ENCODE peak calls at places on chromosome 6, in ten cellular contexts. One of them, this sample, is unnamed.
A peak's percentile ranks its signal among the peaks of the same experiment; 100 is the strongest.

GRCh38 chr6:7121704-7122241 is 14.0 kb downstream of the RREB1 start:
- DNase-seq in nephron progenitor cell: no peak
- DNase-seq in right lobe of liver: no peak
- DNase-seq in progenitor cell of endocrine pancreas: no peak
- DNase-seq in stimulated activated CD4-positive, alpha-beta T cell treated with anti-CD3 and anti-CD28 coated beads, Interleukin-4, amount 100 ng/mL, for 1 hour: no peak
- DNase-seq in T-helper 17 cell: no peak
- DNase-seq in posterior cingulate gyrus: no peak
- DNase-seq in activated naive CD4-positive, alpha-beta T cell: no peak
- DNase-seq in CD4-positive, CD25-positive, alpha-beta regulatory T cell: no peak
- DNase-seq in Daoy: no peak
- DNase-seq in this sample: no peak

GRCh38 chr6:79824231-79824630 is 123.1 kb downstream of the ELOVL4 start:
- DNase-seq in Daoy: no peak
- DNase-seq in right lobe of liver: no peak
- DNase-seq in progenitor cell of endocrine pancreas: no peak
- DNase-seq in CD4-positive, CD25-positive, alpha-beta regulatory T cell: no peak
- DNase-seq in activated naive CD4-positive, alpha-beta T cell: no peak
- DNase-seq in stimulated activated CD4-positive, alpha-beta T cell treated with anti-CD3 and anti-CD28 coated beads, Interleukin-4, amount 100 ng/mL, for 1 hour: no peak
- DNase-seq in nephron progenitor cell: no peak
- DNase-seq in T-helper 17 cell: no peak
- DNase-seq in posterior cingulate gyrus: no peak
- DNase-seq in this sample: no peak

GRCh38 chr6:170176621-170177382 is 114.1 kb downstream of the DLL1 start:
- DNase-seq in progenitor cell of endocrine pancreas: no peak
- DNase-seq in nephron progenitor cell: no peak
- DNase-seq in CD4-positive, CD25-positive, alpha-beta regulatory T cell: no peak
- DNase-seq in T-helper 17 cell: no peak
- DNase-seq in activated naive CD4-positive, alpha-beta T cell: no peak
- DNase-seq in right lobe of liver: no peak
- DNase-seq in stimulated activated CD4-positive, alpha-beta T cell treated with anti-CD3 and anti-CD28 coated beads, Interleukin-4, amount 100 ng/mL, for 1 hour: no peak
- DNase-seq in Daoy: peak; percentile 39
- DNase-seq in posterior cingulate gyrus: peak; percentile 90
- DNase-seq in this sample: no peak

GRCh38 chr6:139520321-139520768 is 145.9 kb upstream of the CITED2 start:
- DNase-seq in right lobe of liver: no peak
- DNase-seq in activated naive CD4-positive, alpha-beta T cell: no peak
- DNase-seq in stimulated activated CD4-positive, alpha-beta T cell treated with anti-CD3 and anti-CD28 coated beads, Interleukin-4, amount 100 ng/mL, for 1 hour: no peak
- DNase-seq in Daoy: no peak
- DNase-seq in CD4-positive, CD25-positive, alpha-beta regulatory T cell: no peak
- DNase-seq in nephron progenitor cell: no peak
- DNase-seq in progenitor cell of endocrine pancreas: no peak
- DNase-seq in T-helper 17 cell: no peak
- DNase-seq in posterior cingulate gyrus: no peak
- DNase-seq in this sample: no peak

GRCh38 chr6:33860706-33861474 is 57.1 kb upstream of the MLN start:
- DNase-seq in Daoy: no peak
- DNase-seq in right lobe of liver: no peak
- DNase-seq in CD4-positive, CD25-positive, alpha-beta regulatory T cell: no peak
- DNase-seq in nephron progenitor cell: no peak
- DNase-seq in activated naive CD4-positive, alpha-beta T cell: peak; percentile 12
- DNase-seq in progenitor cell of endocrine pancreas: no peak
- DNase-seq in stimulated activated CD4-positive, alpha-beta T cell treated with anti-CD3 and anti-CD28 coated beads, Interleukin-4, amount 100 ng/mL, for 1 hour: no peak
- DNase-seq in posterior cingulate gyrus: no peak
- DNase-seq in T-helper 17 cell: no peak
- DNase-seq in this sample: no peak

GRCh38 chr6:170236131-170236851 is 54.6 kb downstream of the DLL1 start:
- DNase-seq in stimulated activated CD4-positive, alpha-beta T cell treated with anti-CD3 and anti-CD28 coated beads, Interleukin-4, amount 100 ng/mL, for 1 hour: no peak
- DNase-seq in T-helper 17 cell: no peak
- DNase-seq in posterior cingulate gyrus: peak; percentile 38
- DNase-seq in nephron progenitor cell: peak; percentile 0
- DNase-seq in Daoy: no peak
- DNase-seq in activated naive CD4-positive, alpha-beta T cell: no peak
- DNase-seq in right lobe of liver: no peak
- DNase-seq in progenitor cell of endocrine pancreas: no peak
- DNase-seq in CD4-positive, CD25-positive, alpha-beta regulatory T cell: no peak
- DNase-seq in this sample: no peak

GRCh38 chr6:65170273-65170672 is 536.8 kb downstream of the EYS start:
- DNase-seq in progenitor cell of endocrine pancreas: no peak
- DNase-seq in Daoy: no peak
- DNase-seq in activated naive CD4-positive, alpha-beta T cell: no peak
- DNase-seq in stimulated activated CD4-positive, alpha-beta T cell treated with anti-CD3 and anti-CD28 coated beads, Interleukin-4, amount 100 ng/mL, for 1 hour: no peak
- DNase-seq in right lobe of liver: no peak
- DNase-seq in posterior cingulate gyrus: no peak
- DNase-seq in CD4-positive, CD25-positive, alpha-beta regulatory T cell: no peak
- DNase-seq in T-helper 17 cell: no peak
- DNase-seq in nephron progenitor cell: no peak
- DNase-seq in this sample: no peak

GRCh38 chr6:125197795-125198269 is 44.3 kb downstream of the TPD52L1 start:
- DNase-seq in T-helper 17 cell: no peak
- DNase-seq in stimulated activated CD4-positive, alpha-beta T cell treated with anti-CD3 and anti-CD28 coated beads, Interleukin-4, amount 100 ng/mL, for 1 hour: no peak
- DNase-seq in right lobe of liver: peak; percentile 43
- DNase-seq in progenitor cell of endocrine pancreas: no peak
- DNase-seq in activated naive CD4-positive, alpha-beta T cell: no peak
- DNase-seq in CD4-positive, CD25-positive, alpha-beta regulatory T cell: no peak
- DNase-seq in posterior cingulate gyrus: no peak
- DNase-seq in nephron progenitor cell: peak; percentile 28
- DNase-seq in Daoy: peak; percentile 24
- DNase-seq in this sample: no peak

GRCh38 chr6:128425855-128426254 is 94.5 kb downstream of the PTPRK start:
- DNase-seq in Daoy: no peak
- DNase-seq in posterior cingulate gyrus: no peak
- DNase-seq in right lobe of liver: no peak
- DNase-seq in progenitor cell of endocrine pancreas: no peak
- DNase-seq in activated naive CD4-positive, alpha-beta T cell: no peak
- DNase-seq in stimulated activated CD4-positive, alpha-beta T cell treated with anti-CD3 and anti-CD28 coated beads, Interleukin-4, amount 100 ng/mL, for 1 hour: no peak
- DNase-seq in T-helper 17 cell: no peak
- DNase-seq in CD4-positive, CD25-positive, alpha-beta regulatory T cell: no peak
- DNase-seq in nephron progenitor cell: no peak
- DNase-seq in this sample: no peak

GRCh38 chr6:2132416-2132815 is 113.0 kb downstream of the GMDS start:
- DNase-seq in right lobe of liver: no peak
- DNase-seq in progenitor cell of endocrine pancreas: no peak
- DNase-seq in T-helper 17 cell: no peak
- DNase-seq in activated naive CD4-positive, alpha-beta T cell: no peak
- DNase-seq in nephron progenitor cell: no peak
- DNase-seq in stimulated activated CD4-positive, alpha-beta T cell treated with anti-CD3 and anti-CD28 coated beads, Interleukin-4, amount 100 ng/mL, for 1 hour: no peak
- DNase-seq in posterior cingulate gyrus: no peak
- DNase-seq in CD4-positive, CD25-positive, alpha-beta regulatory T cell: no peak
- DNase-seq in Daoy: no peak
- DNase-seq in this sample: no peak

GRCh38 chr6:11491998-11492397 is 45.6 kb upstream of the TMEM170B start:
- DNase-seq in posterior cingulate gyrus: no peak
- DNase-seq in right lobe of liver: no peak
- DNase-seq in T-helper 17 cell: no peak
- DNase-seq in CD4-positive, CD25-positive, alpha-beta regulatory T cell: no peak
- DNase-seq in Daoy: no peak
- DNase-seq in progenitor cell of endocrine pancreas: no peak
- DNase-seq in nephron progenitor cell: no peak
- DNase-seq in stimulated activated CD4-positive, alpha-beta T cell treated with anti-CD3 and anti-CD28 coated beads, Interleukin-4, amount 100 ng/mL, for 1 hour: no peak
- DNase-seq in activated naive CD4-positive, alpha-beta T cell: no peak
- DNase-seq in this sample: no peak

GRCh38 chr6:154222716-154223115 is 133.9 kb downstream of the IPCEF1 start:
- DNase-seq in nephron progenitor cell: no peak
- DNase-seq in stimulated activated CD4-positive, alpha-beta T cell treated with anti-CD3 and anti-CD28 coated beads, Interleukin-4, amount 100 ng/mL, for 1 hour: no peak
- DNase-seq in CD4-positive, CD25-positive, alpha-beta regulatory T cell: no peak
- DNase-seq in activated naive CD4-positive, alpha-beta T cell: no peak
- DNase-seq in Daoy: no peak
- DNase-seq in progenitor cell of endocrine pancreas: no peak
- DNase-seq in posterior cingulate gyrus: no peak
- DNase-seq in T-helper 17 cell: no peak
- DNase-seq in right lobe of liver: no peak
- DNase-seq in this sample: no peak

GRCh38 chr6:32659856-32660595 is 6.4 kb downstream of the HLA-DQB1 start:
- DNase-seq in CD4-positive, CD25-positive, alpha-beta regulatory T cell: no peak
- DNase-seq in posterior cingulate gyrus: no peak
- DNase-seq in right lobe of liver: no peak
- DNase-seq in nephron progenitor cell: no peak
- DNase-seq in progenitor cell of endocrine pancreas: no peak
- DNase-seq in activated naive CD4-positive, alpha-beta T cell: no peak
- DNase-seq in stimulated activated CD4-positive, alpha-beta T cell treated with anti-CD3 and anti-CD28 coated beads, Interleukin-4, amount 100 ng/mL, for 1 hour: no peak
- DNase-seq in T-helper 17 cell: no peak
- DNase-seq in Daoy: no peak
- DNase-seq in this sample: no peak

GRCh38 chr6:157632821-157633220 is 190.2 kb upstream of the SNX9 start:
- DNase-seq in progenitor cell of endocrine pancreas: no peak
- DNase-seq in nephron progenitor cell: no peak
- DNase-seq in Daoy: peak; percentile 54
- DNase-seq in right lobe of liver: no peak
- DNase-seq in CD4-positive, CD25-positive, alpha-beta regulatory T cell: no peak
- DNase-seq in T-helper 17 cell: no peak
- DNase-seq in posterior cingulate gyrus: no peak
- DNase-seq in activated naive CD4-positive, alpha-beta T cell: no peak
- DNase-seq in stimulated activated CD4-positive, alpha-beta T cell treated with anti-CD3 and anti-CD28 coated beads, Interleukin-4, amount 100 ng/mL, for 1 hour: no peak
- DNase-seq in this sample: no peak

GRCh38 chr6:25232478-25232877 is 46.7 kb upstream of the CARMIL1 start:
- DNase-seq in CD4-positive, CD25-positive, alpha-beta regulatory T cell: no peak
- DNase-seq in activated naive CD4-positive, alpha-beta T cell: no peak
- DNase-seq in posterior cingulate gyrus: peak; percentile 95
- DNase-seq in nephron progenitor cell: peak; percentile 16
- DNase-seq in progenitor cell of endocrine pancreas: no peak
- DNase-seq in stimulated activated CD4-positive, alpha-beta T cell treated with anti-CD3 and anti-CD28 coated beads, Interleukin-4, amount 100 ng/mL, for 1 hour: no peak
- DNase-seq in right lobe of liver: no peak
- DNase-seq in T-helper 17 cell: no peak
- DNase-seq in Daoy: no peak
- DNase-seq in this sample: no peak

GRCh38 chr6:34791842-34792604 is at the start of gene BLTP3A:
- DNase-seq in CD4-positive, CD25-positive, alpha-beta regulatory T cell: peak; percentile 64
- DNase-seq in Daoy: peak; percentile 87
- DNase-seq in right lobe of liver: peak; percentile 80
- DNase-seq in nephron progenitor cell: peak; percentile 85
- DNase-seq in progenitor cell of endocrine pancreas: peak; percentile 56
- DNase-seq in activated naive CD4-positive, alpha-beta T cell: peak; percentile 52
- DNase-seq in T-helper 17 cell: peak; percentile 58
- DNase-seq in posterior cingulate gyrus: peak; percentile 94
- DNase-seq in stimulated activated CD4-positive, alpha-beta T cell treated with anti-CD3 and anti-CD28 coated beads, Interleukin-4, amount 100 ng/mL, for 1 hour: peak; percentile 80
- DNase-seq in this sample: peak; percentile 58

GRCh38 chr6:158205220-158205944 is 37.2 kb downstream of the GTF2H5 start:
- DNase-seq in nephron progenitor cell: no peak
- DNase-seq in stimulated activated CD4-positive, alpha-beta T cell treated with anti-CD3 and anti-CD28 coated beads, Interleukin-4, amount 100 ng/mL, for 1 hour: no peak
- DNase-seq in progenitor cell of endocrine pancreas: no peak
- DNase-seq in right lobe of liver: no peak
- DNase-seq in T-helper 17 cell: no peak
- DNase-seq in CD4-positive, CD25-positive, alpha-beta regulatory T cell: no peak
- DNase-seq in Daoy: no peak
- DNase-seq in posterior cingulate gyrus: no peak
- DNase-seq in activated naive CD4-positive, alpha-beta T cell: no peak
- DNase-seq in this sample: no peak

GRCh38 chr6:48825501-48826317 is 637.3 kb downstream of the MMUT start:
- DNase-seq in CD4-positive, CD25-positive, alpha-beta regulatory T cell: no peak
- DNase-seq in posterior cingulate gyrus: no peak
- DNase-seq in T-helper 17 cell: no peak
- DNase-seq in Daoy: peak; percentile 48
- DNase-seq in right lobe of liver: no peak
- DNase-seq in progenitor cell of endocrine pancreas: no peak
- DNase-seq in stimulated activated CD4-positive, alpha-beta T cell treated with anti-CD3 and anti-CD28 coated beads, Interleukin-4, amount 100 ng/mL, for 1 hour: no peak
- DNase-seq in activated naive CD4-positive, alpha-beta T cell: no peak
- DNase-seq in nephron progenitor cell: no peak
- DNase-seq in this sample: no peak

GRCh38 chr6:65570340-65570739 is 136.7 kb downstream of the EYS start:
- DNase-seq in activated naive CD4-positive, alpha-beta T cell: no peak
- DNase-seq in progenitor cell of endocrine pancreas: no peak
- DNase-seq in right lobe of liver: no peak
- DNase-seq in posterior cingulate gyrus: no peak
- DNase-seq in Daoy: no peak
- DNase-seq in stimulated activated CD4-positive, alpha-beta T cell treated with anti-CD3 and anti-CD28 coated beads, Interleukin-4, amount 100 ng/mL, for 1 hour: no peak
- DNase-seq in nephron progenitor cell: no peak
- DNase-seq in T-helper 17 cell: no peak
- DNase-seq in CD4-positive, CD25-positive, alpha-beta regulatory T cell: no peak
- DNase-seq in this sample: no peak

GRCh38 chr6:169315830-169316614 is 62.4 kb upstream of the THBS2 start:
- DNase-seq in progenitor cell of endocrine pancreas: no peak
- DNase-seq in T-helper 17 cell: no peak
- DNase-seq in stimulated activated CD4-positive, alpha-beta T cell treated with anti-CD3 and anti-CD28 coated beads, Interleukin-4, amount 100 ng/mL, for 1 hour: no peak
- DNase-seq in Daoy: no peak
- DNase-seq in nephron progenitor cell: no peak
- DNase-seq in CD4-positive, CD25-positive, alpha-beta regulatory T cell: no peak
- DNase-seq in activated naive CD4-positive, alpha-beta T cell: no peak
- DNase-seq in posterior cingulate gyrus: peak; percentile 63
- DNase-seq in right lobe of liver: no peak
- DNase-seq in this sample: no peak

GRCh38 chr6:87808005-87808757 is 106.1 kb upstream of the AKIRIN2 start:
- DNase-seq in nephron progenitor cell: no peak
- DNase-seq in T-helper 17 cell: no peak
- DNase-seq in Daoy: peak; percentile 56
- DNase-seq in right lobe of liver: no peak
- DNase-seq in stimulated activated CD4-positive, alpha-beta T cell treated with anti-CD3 and anti-CD28 coated beads, Interleukin-4, amount 100 ng/mL, for 1 hour: no peak
- DNase-seq in progenitor cell of endocrine pancreas: no peak
- DNase-seq in CD4-positive, CD25-positive, alpha-beta regulatory T cell: no peak
- DNase-seq in posterior cingulate gyrus: no peak
- DNase-seq in activated naive CD4-positive, alpha-beta T cell: no peak
- DNase-seq in this sample: no peak

GRCh38 chr6:84583784-84584183 is 180.6 kb downstream of the TBX18 start:
- DNase-seq in stimulated activated CD4-positive, alpha-beta T cell treated with anti-CD3 and anti-CD28 coated beads, Interleukin-4, amount 100 ng/mL, for 1 hour: no peak
- DNase-seq in T-helper 17 cell: no peak
- DNase-seq in nephron progenitor cell: no peak
- DNase-seq in CD4-positive, CD25-positive, alpha-beta regulatory T cell: no peak
- DNase-seq in right lobe of liver: no peak
- DNase-seq in Daoy: peak; percentile 42
- DNase-seq in activated naive CD4-positive, alpha-beta T cell: no peak
- DNase-seq in progenitor cell of endocrine pancreas: no peak
- DNase-seq in posterior cingulate gyrus: no peak
- DNase-seq in this sample: no peak

GRCh38 chr6:144897441-144897921 is 612.3 kb downstream of the UTRN start:
- DNase-seq in stimulated activated CD4-positive, alpha-beta T cell treated with anti-CD3 and anti-CD28 coated beads, Interleukin-4, amount 100 ng/mL, for 1 hour: no peak
- DNase-seq in nephron progenitor cell: no peak
- DNase-seq in activated naive CD4-positive, alpha-beta T cell: no peak
- DNase-seq in CD4-positive, CD25-positive, alpha-beta regulatory T cell: no peak
- DNase-seq in T-helper 17 cell: no peak
- DNase-seq in posterior cingulate gyrus: no peak
- DNase-seq in Daoy: peak; percentile 89
- DNase-seq in right lobe of liver: no peak
- DNase-seq in progenitor cell of endocrine pancreas: no peak
- DNase-seq in this sample: no peak

GRCh38 chr6:56902551-56903464 is 52.1 kb upstream of the BEND6 start:
- DNase-seq in posterior cingulate gyrus: peak; percentile 88
- DNase-seq in Daoy: peak; percentile 27
- DNase-seq in T-helper 17 cell: no peak
- DNase-seq in nephron progenitor cell: no peak
- DNase-seq in stimulated activated CD4-positive, alpha-beta T cell treated with anti-CD3 and anti-CD28 coated beads, Interleukin-4, amount 100 ng/mL, for 1 hour: no peak
- DNase-seq in CD4-positive, CD25-positive, alpha-beta regulatory T cell: no peak
- DNase-seq in right lobe of liver: no peak
- DNase-seq in progenitor cell of endocrine pancreas: no peak
- DNase-seq in activated naive CD4-positive, alpha-beta T cell: no peak
- DNase-seq in this sample: no peak

GRCh38 chr6:12075067-12075563 is 63.0 kb downstream of the HIVEP1 start:
- DNase-seq in nephron progenitor cell: no peak
- DNase-seq in stimulated activated CD4-positive, alpha-beta T cell treated with anti-CD3 and anti-CD28 coated beads, Interleukin-4, amount 100 ng/mL, for 1 hour: no peak
- DNase-seq in right lobe of liver: no peak
- DNase-seq in CD4-positive, CD25-positive, alpha-beta regulatory T cell: no peak
- DNase-seq in posterior cingulate gyrus: no peak
- DNase-seq in activated naive CD4-positive, alpha-beta T cell: no peak
- DNase-seq in Daoy: no peak
- DNase-seq in progenitor cell of endocrine pancreas: no peak
- DNase-seq in T-helper 17 cell: no peak
- DNase-seq in this sample: no peak

GRCh38 chr6:33578588-33579011 is 1.5 kb downstream of the BAK1 start:
- DNase-seq in CD4-positive, CD25-positive, alpha-beta regulatory T cell: peak; percentile 49
- DNase-seq in activated naive CD4-positive, alpha-beta T cell: no peak
- DNase-seq in nephron progenitor cell: no peak
- DNase-seq in Daoy: no peak
- DNase-seq in T-helper 17 cell: peak; percentile 41
- DNase-seq in progenitor cell of endocrine pancreas: no peak
- DNase-seq in stimulated activated CD4-positive, alpha-beta T cell treated with anti-CD3 and anti-CD28 coated beads, Interleukin-4, amount 100 ng/mL, for 1 hour: no peak
- DNase-seq in posterior cingulate gyrus: no peak
- DNase-seq in right lobe of liver: no peak
- DNase-seq in this sample: no peak

GRCh38 chr6:39920147-39920546 is 14.1 kb downstream of the MOCS1 start:
- DNase-seq in nephron progenitor cell: no peak
- DNase-seq in posterior cingulate gyrus: no peak
- DNase-seq in progenitor cell of endocrine pancreas: no peak
- DNase-seq in stimulated activated CD4-positive, alpha-beta T cell treated with anti-CD3 and anti-CD28 coated beads, Interleukin-4, amount 100 ng/mL, for 1 hour: no peak
- DNase-seq in CD4-positive, CD25-positive, alpha-beta regulatory T cell: no peak
- DNase-seq in Daoy: no peak
- DNase-seq in activated naive CD4-positive, alpha-beta T cell: no peak
- DNase-seq in right lobe of liver: no peak
- DNase-seq in T-helper 17 cell: no peak
- DNase-seq in this sample: no peak

GRCh38 chr6:164150221-164150620 is 735.7 kb downstream of the QKI start:
- DNase-seq in stimulated activated CD4-positive, alpha-beta T cell treated with anti-CD3 and anti-CD28 coated beads, Interleukin-4, amount 100 ng/mL, for 1 hour: no peak
- DNase-seq in progenitor cell of endocrine pancreas: no peak
- DNase-seq in right lobe of liver: no peak
- DNase-seq in posterior cingulate gyrus: no peak
- DNase-seq in activated naive CD4-positive, alpha-beta T cell: no peak
- DNase-seq in Daoy: no peak
- DNase-seq in nephron progenitor cell: no peak
- DNase-seq in T-helper 17 cell: no peak
- DNase-seq in CD4-positive, CD25-positive, alpha-beta regulatory T cell: no peak
- DNase-seq in this sample: no peak